ENCODE peak calls at places on chromosomes 13 and 19, in nine cellular contexts. One of them, this sample, is unnamed.

GRCh38 chr19:35727053-35727955 is 9.5 kb downstream of the KMT2B start:
- DNase-seq in endothelial cell: no peak
- DNase-seq in ascending aorta: no peak
- DNase-seq in GM12865: no peak
- DNase-seq in CD4-positive, alpha-beta T cell: no peak
- DNase-seq in cardiac fibroblast: no peak
- DNase-seq in ovary: no peak
- DNase-seq in thoracic aorta: no peak
- DNase-seq in activated B cell treated with CpG ODN at 0.5 μM for 24 hours: no peak
- DNase-seq in this sample: no peak

GRCh38 chr13:113034451-113035208 is 65.6 kb downstream of the MCF2L start:
- DNase-seq in GM12865: no peak
- DNase-seq in CD4-positive, alpha-beta T cell: no peak
- DNase-seq in thoracic aorta: no peak
- DNase-seq in activated B cell treated with CpG ODN at 0.5 μM for 24 hours: no peak
- DNase-seq in cardiac fibroblast: peak; percentile 70
- DNase-seq in endothelial cell: peak; percentile 62
- DNase-seq in ovary: peak; percentile 73
- DNase-seq in ascending aorta: no peak
- DNase-seq in this sample: peak; percentile 46

GRCh38 chr13:91292630-91293221 is 54.8 kb upstream of the MIR17HG start:
- DNase-seq in CD4-positive, alpha-beta T cell: no peak
- DNase-seq in cardiac fibroblast: no peak
- DNase-seq in ascending aorta: no peak
- DNase-seq in ovary: no peak
- DNase-seq in activated B cell treated with CpG ODN at 0.5 μM for 24 hours: no peak
- DNase-seq in thoracic aorta: no peak
- DNase-seq in endothelial cell: no peak
- DNase-seq in GM12865: no peak
- DNase-seq in this sample: no peak

GRCh38 chr13:45016792-45017425 is 27.6 kb downstream of the GPALPP1 start:
- DNase-seq in endothelial cell: no peak
- DNase-seq in ovary: no peak
- DNase-seq in thoracic aorta: no peak
- DNase-seq in cardiac fibroblast: no peak
- DNase-seq in ascending aorta: no peak
- DNase-seq in GM12865: no peak
- DNase-seq in CD4-positive, alpha-beta T cell: no peak
- DNase-seq in activated B cell treated with CpG ODN at 0.5 μM for 24 hours: no peak
- DNase-seq in this sample: no peak

GRCh38 chr13:83867708-83868107 is 14.6 kb downstream of the SLITRK1 start:
- DNase-seq in thoracic aorta: no peak
- DNase-seq in ovary: no peak
- DNase-seq in ascending aorta: no peak
- DNase-seq in endothelial cell: no peak
- DNase-seq in GM12865: no peak
- DNase-seq in activated B cell treated with CpG ODN at 0.5 μM for 24 hours: no peak
- DNase-seq in CD4-positive, alpha-beta T cell: no peak
- DNase-seq in cardiac fibroblast: no peak
- DNase-seq in this sample: no peak

GRCh38 chr13:37443538-37443937 is 155.0 kb downstream of the POSTN start:
- DNase-seq in thoracic aorta: no peak
- DNase-seq in activated B cell treated with CpG ODN at 0.5 μM for 24 hours: no peak
- DNase-seq in endothelial cell: no peak
- DNase-seq in ascending aorta: no peak
- DNase-seq in GM12865: no peak
- DNase-seq in ovary: no peak
- DNase-seq in CD4-positive, alpha-beta T cell: no peak
- DNase-seq in cardiac fibroblast: peak; percentile 62
- DNase-seq in this sample: peak; percentile 79

GRCh38 chr19:15769586-15769985 is 17.9 kb upstream of the OR10H5 start:
- DNase-seq in endothelial cell: no peak
- DNase-seq in activated B cell treated with CpG ODN at 0.5 μM for 24 hours: no peak
- DNase-seq in GM12865: no peak
- DNase-seq in thoracic aorta: no peak
- DNase-seq in cardiac fibroblast: no peak
- DNase-seq in ascending aorta: no peak
- DNase-seq in CD4-positive, alpha-beta T cell: no peak
- DNase-seq in ovary: no peak
- DNase-seq in this sample: no peak

GRCh38 chr13:66492479-66492878 is 737.7 kb downstream of the PCDH9 start:
- DNase-seq in GM12865: peak; percentile 2
- DNase-seq in ovary: no peak
- DNase-seq in thoracic aorta: no peak
- DNase-seq in cardiac fibroblast: no peak
- DNase-seq in endothelial cell: peak; percentile 5
- DNase-seq in activated B cell treated with CpG ODN at 0.5 μM for 24 hours: no peak
- DNase-seq in ascending aorta: no peak
- DNase-seq in CD4-positive, alpha-beta T cell: no peak
- DNase-seq in this sample: no peak

GRCh38 chr19:16075430-16076153 is 703 bp upstream of the TPM4 start:
- DNase-seq in ascending aorta: no peak
- DNase-seq in CD4-positive, alpha-beta T cell: no peak
- DNase-seq in thoracic aorta: no peak
- DNase-seq in GM12865: no peak
- DNase-seq in cardiac fibroblast: no peak
- DNase-seq in ovary: peak; percentile 48
- DNase-seq in endothelial cell: no peak
- DNase-seq in activated B cell treated with CpG ODN at 0.5 μM for 24 hours: no peak
- DNase-seq in this sample: no peak

GRCh38 chr19:39398297-39398864 is 7.2 kb downstream of the MED29 start:
- DNase-seq in endothelial cell: no peak
- DNase-seq in ascending aorta: peak; percentile 55
- DNase-seq in cardiac fibroblast: peak; percentile 84
- DNase-seq in GM12865: peak; percentile 84
- DNase-seq in thoracic aorta: no peak
- DNase-seq in ovary: peak; percentile 53
- DNase-seq in CD4-positive, alpha-beta T cell: peak; percentile 35
- DNase-seq in activated B cell treated with CpG ODN at 0.5 μM for 24 hours: peak; percentile 60
- DNase-seq in this sample: peak; percentile 83

GRCh38 chr13:52356327-52356726 is 49.6 kb downstream of the THSD1 start:
- DNase-seq in endothelial cell: no peak
- DNase-seq in CD4-positive, alpha-beta T cell: no peak
- DNase-seq in ovary: no peak
- DNase-seq in ascending aorta: no peak
- DNase-seq in cardiac fibroblast: peak; percentile 35
- DNase-seq in GM12865: no peak
- DNase-seq in thoracic aorta: no peak
- DNase-seq in activated B cell treated with CpG ODN at 0.5 μM for 24 hours: no peak
- DNase-seq in this sample: peak; percentile 53

GRCh38 chr13:23350009-23350408 is 83.5 kb downstream of the SACS start:
- DNase-seq in GM12865: no peak
- DNase-seq in thoracic aorta: no peak
- DNase-seq in activated B cell treated with CpG ODN at 0.5 μM for 24 hours: no peak
- DNase-seq in endothelial cell: no peak
- DNase-seq in CD4-positive, alpha-beta T cell: no peak
- DNase-seq in cardiac fibroblast: no peak
- DNase-seq in ascending aorta: no peak
- DNase-seq in ovary: no peak
- DNase-seq in this sample: no peak

GRCh38 chr13:39364797-39365468 is 238.1 kb downstream of the LHFPL6 start:
- DNase-seq in CD4-positive, alpha-beta T cell: no peak
- DNase-seq in ovary: no peak
- DNase-seq in cardiac fibroblast: no peak
- DNase-seq in ascending aorta: no peak
- DNase-seq in thoracic aorta: no peak
- DNase-seq in endothelial cell: no peak
- DNase-seq in GM12865: no peak
- DNase-seq in activated B cell treated with CpG ODN at 0.5 μM for 24 hours: no peak
- DNase-seq in this sample: peak; percentile 17

GRCh38 chr19:10692673-10693264 is 8.5 kb upstream of the QTRT1 start:
- DNase-seq in CD4-positive, alpha-beta T cell: no peak
- DNase-seq in cardiac fibroblast: no peak
- DNase-seq in ovary: no peak
- DNase-seq in ascending aorta: no peak
- DNase-seq in thoracic aorta: no peak
- DNase-seq in endothelial cell: no peak
- DNase-seq in activated B cell treated with CpG ODN at 0.5 μM for 24 hours: no peak
- DNase-seq in GM12865: no peak
- DNase-seq in this sample: no peak

GRCh38 chr19:57755031-57755430 is 8.4 kb downstream of the ZNF776 start:
- DNase-seq in thoracic aorta: no peak
- DNase-seq in CD4-positive, alpha-beta T cell: no peak
- DNase-seq in ovary: no peak
- DNase-seq in activated B cell treated with CpG ODN at 0.5 μM for 24 hours: no peak
- DNase-seq in cardiac fibroblast: no peak
- DNase-seq in GM12865: no peak
- DNase-seq in endothelial cell: no peak
- DNase-seq in ascending aorta: no peak
- DNase-seq in this sample: no peak

GRCh38 chr13:40508112-40508511 is 158.3 kb downstream of the FOXO1 start:
- DNase-seq in cardiac fibroblast: peak; percentile 90
- DNase-seq in ovary: no peak
- DNase-seq in ascending aorta: no peak
- DNase-seq in endothelial cell: no peak
- DNase-seq in activated B cell treated with CpG ODN at 0.5 μM for 24 hours: no peak
- DNase-seq in thoracic aorta: no peak
- DNase-seq in CD4-positive, alpha-beta T cell: no peak
- DNase-seq in GM12865: no peak
- DNase-seq in this sample: peak; percentile 25

GRCh38 chr13:83780201-83780600 is 102.1 kb downstream of the SLITRK1 start:
- DNase-seq in cardiac fibroblast: peak; percentile 58
- DNase-seq in endothelial cell: peak; percentile 36
- DNase-seq in ascending aorta: no peak
- DNase-seq in CD4-positive, alpha-beta T cell: no peak
- DNase-seq in activated B cell treated with CpG ODN at 0.5 μM for 24 hours: no peak
- DNase-seq in GM12865: peak; percentile 12
- DNase-seq in thoracic aorta: no peak
- DNase-seq in ovary: no peak
- DNase-seq in this sample: peak; percentile 27

DNA sequence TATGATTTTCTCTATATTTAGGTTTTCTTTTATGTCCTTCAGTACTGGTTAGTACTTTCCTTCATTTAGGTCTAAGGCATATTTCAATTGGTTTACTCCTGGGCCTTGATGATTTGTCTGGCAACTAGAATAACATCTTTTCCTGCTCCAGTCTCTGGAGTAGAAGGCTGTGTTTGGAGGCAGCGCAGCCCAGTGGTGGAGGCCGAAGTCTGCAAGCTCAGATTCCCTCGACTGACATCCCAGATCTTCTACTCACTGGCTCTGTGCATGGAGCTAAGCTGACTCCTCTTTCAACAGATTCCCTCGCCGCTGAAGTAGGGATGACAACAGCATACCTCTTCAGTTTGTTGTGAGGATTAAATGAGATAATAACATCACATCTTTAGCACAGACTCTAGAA is 141.0 kb downstream of the RAP2A start:
- DNase-seq in CD4-positive, alpha-beta T cell: no peak
- DNase-seq in GM12865: peak; percentile 46
- DNase-seq in activated B cell treated with CpG ODN at 0.5 μM for 24 hours: no peak
- DNase-seq in endothelial cell: peak; percentile 56
- DNase-seq in ovary: no peak
- DNase-seq in cardiac fibroblast: peak; percentile 62
- DNase-seq in ascending aorta: no peak
- DNase-seq in thoracic aorta: no peak
- DNase-seq in this sample: peak; percentile 39
- TF ChIP-seq CTCF in CD4-positive, alpha-beta T cell: no peak
- TF ChIP-seq CTCF in GM12865: peak; percentile 54
- TF ChIP-seq CTCF in activated B cell treated with CpG ODN at 0.5 μM for 24 hours: no peak
- TF ChIP-seq CTCF in endothelial cell: no peak
- TF ChIP-seq CTCF in ovary: no peak
- TF ChIP-seq CTCF in cardiac fibroblast: peak; percentile 74
- TF ChIP-seq CTCF in ascending aorta: no peak
- TF ChIP-seq CTCF in thoracic aorta: no peak
- TF ChIP-seq CTCF in this sample: peak; percentile 62

GRCh38 chr19:7679017-7679720 is 1.5 kb upstream of the TRAPPC5 start:
- DNase-seq in CD4-positive, alpha-beta T cell: peak; percentile 72
- DNase-seq in cardiac fibroblast: no peak
- DNase-seq in activated B cell treated with CpG ODN at 0.5 μM for 24 hours: peak; percentile 54
- DNase-seq in thoracic aorta: no peak
- DNase-seq in ovary: no peak
- DNase-seq in GM12865: peak; percentile 89
- DNase-seq in ascending aorta: no peak
- DNase-seq in endothelial cell: no peak
- DNase-seq in this sample: no peak
- TF ChIP-seq CTCF in CD4-positive, alpha-beta T cell: peak; percentile 67
- TF ChIP-seq CTCF in cardiac fibroblast: no peak
- TF ChIP-seq CTCF in activated B cell treated with CpG ODN at 0.5 μM for 24 hours: no peak
- TF ChIP-seq CTCF in thoracic aorta: no peak
- TF ChIP-seq CTCF in ovary: no peak
- TF ChIP-seq CTCF in GM12865: peak; percentile 68
- TF ChIP-seq CTCF in ascending aorta: no peak
- TF ChIP-seq CTCF in endothelial cell: no peak
- TF ChIP-seq CTCF in this sample: no peak

DNA sequence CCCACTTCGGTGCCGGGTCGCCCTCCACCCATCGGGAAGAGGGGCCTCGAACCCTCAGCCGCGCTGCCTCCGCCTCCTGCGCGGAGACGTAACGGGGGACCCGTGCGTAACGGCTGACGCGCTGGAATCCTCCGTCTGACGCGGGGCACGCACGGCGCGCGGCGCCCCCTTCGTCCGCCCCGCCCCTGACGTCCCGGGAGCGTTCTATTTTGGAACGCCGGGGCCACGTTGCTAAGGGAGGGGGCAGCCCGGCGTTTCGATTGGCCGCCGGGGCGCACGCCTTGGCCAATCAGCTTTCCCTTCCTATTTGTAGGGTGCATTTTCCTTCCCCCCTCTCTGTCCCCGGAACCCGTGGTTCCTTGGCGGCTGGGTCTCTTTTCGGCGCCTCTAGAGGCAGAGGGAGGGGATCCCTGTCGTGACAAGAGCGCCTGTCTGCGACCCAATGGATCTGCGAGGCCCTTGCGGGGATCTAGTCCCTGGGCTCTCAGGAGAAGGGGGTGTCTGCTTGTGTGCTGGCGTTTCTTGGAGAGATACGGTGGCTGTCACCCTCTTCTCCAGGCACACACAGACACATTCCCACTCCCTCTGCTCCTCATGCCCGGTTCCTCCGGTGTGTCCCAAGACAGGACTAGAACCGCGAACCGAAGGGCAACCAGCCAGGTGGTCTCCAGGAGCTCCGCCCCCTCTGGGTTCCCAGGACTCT is 1.5 kb downstream of the FOSB start:
- DNase-seq in ascending aorta: peak; percentile 85
- DNase-seq in endothelial cell: peak; percentile 88
- DNase-seq in activated B cell treated with CpG ODN at 0.5 μM for 24 hours: peak; percentile 92
- DNase-seq in ovary: peak; percentile 96
- DNase-seq in thoracic aorta: no peak
- DNase-seq in GM12865: peak; percentile 98
- DNase-seq in CD4-positive, alpha-beta T cell: peak; percentile 93
- DNase-seq in cardiac fibroblast: peak; percentile 97
- DNase-seq in this sample: peak; percentile 86
- TF ChIP-seq CTCF in ascending aorta: no peak
- TF ChIP-seq CTCF in endothelial cell: no peak
- TF ChIP-seq CTCF in activated B cell treated with CpG ODN at 0.5 μM for 24 hours: no peak
- TF ChIP-seq CTCF in ovary: no peak
- TF ChIP-seq CTCF in thoracic aorta: no peak
- TF ChIP-seq CTCF in GM12865: no peak
- TF ChIP-seq CTCF in CD4-positive, alpha-beta T cell: peak; percentile 22
- TF ChIP-seq CTCF in cardiac fibroblast: no peak
- TF ChIP-seq CTCF in this sample: peak; percentile 37

DNA sequence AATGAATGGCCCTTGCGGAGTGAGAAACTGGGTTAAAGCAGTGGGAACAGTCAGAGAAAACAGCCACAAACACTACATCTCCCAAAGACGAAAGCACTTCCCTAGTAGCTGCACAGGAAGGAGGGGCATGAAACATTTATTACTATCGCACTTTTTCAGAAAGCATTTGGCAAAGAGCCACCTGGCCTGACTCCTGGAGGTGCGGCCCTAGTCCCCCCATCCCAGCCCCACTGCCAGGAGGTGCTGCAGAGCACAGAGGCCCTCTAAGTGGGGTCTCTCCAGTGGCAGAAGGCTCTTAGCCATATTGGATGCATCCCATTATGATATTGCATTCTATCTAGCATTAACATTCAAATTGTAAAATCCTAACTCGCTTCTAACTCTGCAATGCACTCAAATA is 55.8 kb downstream of the MTMR6 start:
- DNase-seq in GM12865: no peak
- DNase-seq in cardiac fibroblast: no peak
- DNase-seq in endothelial cell: no peak
- DNase-seq in CD4-positive, alpha-beta T cell: no peak
- DNase-seq in activated B cell treated with CpG ODN at 0.5 μM for 24 hours: no peak
- DNase-seq in ascending aorta: no peak
- DNase-seq in ovary: no peak
- DNase-seq in thoracic aorta: no peak
- DNase-seq in this sample: no peak
- TF ChIP-seq CTCF in GM12865: no peak
- TF ChIP-seq CTCF in cardiac fibroblast: no peak
- TF ChIP-seq CTCF in endothelial cell: no peak
- TF ChIP-seq CTCF in CD4-positive, alpha-beta T cell: no peak
- TF ChIP-seq CTCF in activated B cell treated with CpG ODN at 0.5 μM for 24 hours: no peak
- TF ChIP-seq CTCF in ascending aorta: no peak
- TF ChIP-seq CTCF in ovary: no peak
- TF ChIP-seq CTCF in thoracic aorta: no peak
- TF ChIP-seq CTCF in this sample: no peak

This sample was measured in HFFc6.